ENCODE peak calls at places on chromosomes 13 and 19, in five cellular contexts. Z is aorta; T is posterior vena cava; L is stimulated activated CD4-positive, alpha-beta T cell treated with anti-CD3 and anti-CD28 coated beads, Interleukin-1b, Interleukin-23, amount 100 ng/mL, for 4 hours; I is GM12865. M is an unnamed sample.

GRCh38 chr13:61414686-61415664 is 674 bp downstream of the PCDH20 start:
- DNase-seq in T (peak; percentile 75), I (no peak), Z (peak; percentile 80), L (no peak), M (no peak)

GRCh38 chr13:103772576-103772975 is 706.4 kb upstream of the SLC10A2 start:
- DNase-seq in Z (no peak), T (no peak), L (no peak), I (peak; percentile 3), M (no peak)

GRCh38 chr13:95573226-95573625 is 20.7 kb downstream of the CLDN10 start:
- DNase-seq in L (no peak), I (no peak), T (no peak), Z (no peak), M (no peak)

GRCh38 chr19:22422220-22422619 is at the start of gene ZNF98:
- DNase-seq in Z (peak; percentile 87), T (no peak), L (no peak), I (no peak), M (no peak)

GRCh38 chr19:45739498-45740439 is 6.5 kb downstream of the MEIOSIN start:
- DNase-seq in I (peak; percentile 65), Z (no peak), T (no peak), L (no peak), M (no peak)

GRCh38 chr19:57934820-57935665 is at the start of gene ZNF418:
- DNase-seq in L (no peak), Z (no peak), I (peak; percentile 77), T (peak; percentile 83), M (peak; percentile 62)

GRCh38 chr19:49988433-49988832 is 27.5 kb upstream of the SIGLEC11 start:
- DNase-seq in Z (no peak), T (no peak), L (no peak), I (no peak), M (no peak)

GRCh38 chr19:46902402-46902766 is 41.6 kb downstream of the ARHGAP35 start:
- DNase-seq in L (no peak), T (no peak), I (no peak), Z (no peak), M (no peak)

GRCh38 chr13:44667950-44668349 is 91.8 kb upstream of the TSC22D1 start:
- DNase-seq in I (peak; percentile 46), T (no peak), Z (no peak), L (no peak), M (no peak)

GRCh38 chr13:112813552-112813951 is 123.7 kb downstream of the ATP11A start:
- DNase-seq in T (no peak), Z (no peak), I (no peak), L (no peak), M (no peak)

GRCh38 chr19:48751835-48752510 is 468 bp downstream of the FUT1 start:
- DNase-seq in I (no peak), T (no peak), Z (no peak), L (no peak), M (no peak)

GRCh38 chr19:36151144-36152051 is 849 bp downstream of the COX7A1 start:
- DNase-seq in L (no peak), T (peak; percentile 86), Z (peak; percentile 89), I (no peak), M (no peak)

GRCh38 chr13:39016789-39017188 is 21.1 kb downstream of the PROSER1 start:
- DNase-seq in L (no peak), T (no peak), Z (no peak), I (peak; percentile 58), M (peak; percentile 60)

GRCh38 chr13:76848596-76848995 is 37.6 kb downstream of the KCTD12 start:
- DNase-seq in Z (no peak), I (no peak), T (no peak), L (no peak), M (no peak)

GRCh38 chr19:38035515-38036495 is 128.8 kb downstream of the SIPA1L3 start:
- DNase-seq in T (no peak), L (no peak), I (no peak), Z (peak; percentile 76), M (no peak)

GRCh38 chr19:16076958-16077611 is 790 bp downstream of the TPM4 start:
- DNase-seq in L (no peak), I (no peak), Z (peak; percentile 86), T (peak; percentile 88), M (no peak)

GRCh38 chr13:95571941-95572340 is 19.4 kb downstream of the CLDN10 start:
- DNase-seq in T (no peak), Z (no peak), L (no peak), I (no peak), M (no peak)

GRCh38 chr19:45558399-45558878 is 26.2 kb downstream of the OPA3 start:
- DNase-seq in I (peak; percentile 84), Z (no peak), L (peak; percentile 27), T (no peak), M (peak; percentile 58)

GRCh38 chr13:79973533-79973963 is 367.4 kb downstream of the SPRY2 start:
- DNase-seq in T (no peak), L (no peak), Z (no peak), I (peak; percentile 43), M (no peak)

GRCh38 chr19:22609630-22610029 is 24.5 kb upstream of the ZNF492 start:
- DNase-seq in Z (no peak), T (peak; percentile 79), L (no peak), I (no peak), M (no peak)

GRCh38 chr13:24264976-24265375 is 44.4 kb upstream of the C1QTNF9 start:
- DNase-seq in I (peak; percentile 67), Z (no peak), L (peak; percentile 53), T (no peak), M (no peak)

M was measured in NCI-H1930.